ENCODE peak calls at places on chromosomes 4 and X, in seven cellular contexts. F, M, K, Z, W, R and P are unnamed samples.

GRCh38 chr4:176745902-176746301 is 46.8 kb downstream of the VEGFC start:
- DNase-seq in K (no peak), F (no peak), Z (peak), M (no peak), R (no peak), W (no peak), P (no peak)

GRCh38 chrX:131739823-131740222 is 195.9 kb downstream of the OR13H1 start:
- DNase-seq in K (no peak), F (no peak), R (peak), Z (no peak), M (no peak), W (no peak), P (no peak)

GRCh38 chr4:173494013-173494970 is 35.7 kb downstream of the HAND2 start:
- DNase-seq in R (peak), Z (peak), W (peak), F (peak), M (peak), K (peak), P (no peak)

GRCh38 chr4:15238720-15239119 is 189.1 kb upstream of the C1QTNF7 start:
- DNase-seq in M (peak), R (peak), Z (peak), K (no peak), W (no peak), F (peak), P (peak)

GRCh38 chr4:72846280-72847111 is 223.0 kb downstream of the COX18 start:
- DNase-seq in R (peak), M (peak), K (no peak), W (peak), F (no peak), Z (peak), P (no peak)

GRCh38 chr4:177214935-177215334 is 94.7 kb upstream of the NEIL3 start:
- DNase-seq in W (no peak), F (no peak), M (no peak), Z (peak), K (no peak), R (no peak), P (no peak)

GRCh38 chr4:165207431-165208321 is at the start of gene KLHL2:
- DNase-seq in R (peak), K (peak), M (peak), Z (peak), W (peak), F (peak), P (peak)

GRCh38 chr4:87005690-87006461 is 71.1 kb downstream of the AFF1 start:
- DNase-seq in F (no peak), K (no peak), W (no peak), R (peak), M (no peak), Z (no peak), P (no peak)

GRCh38 chrX:53318766-53319353 is 37.5 kb upstream of the IQSEC2 start:
- DNase-seq in K (no peak), W (no peak), F (no peak), R (peak), M (no peak), Z (no peak), P (no peak)

GRCh38 chr4:147029296-147029695 is 83.6 kb upstream of the TTC29 start:
- DNase-seq in W (no peak), K (no peak), R (no peak), Z (no peak), M (no peak), F (no peak), P (no peak)

GRCh38 chrX:13266641-13267420 is 53.0 kb downstream of the ATXN3L start:
- DNase-seq in R (no peak), F (no peak), W (no peak), Z (peak), K (no peak), M (no peak), P (no peak)

GRCh38 chrX:47687249-47687648 is 28.3 kb upstream of the UXT start:
- DNase-seq in R (no peak), Z (peak), W (no peak), F (no peak), M (no peak), K (no peak), P (no peak)

GRCh38 chr4:78441786-78442185 is 109.8 kb upstream of the ANXA3 start:
- DNase-seq in Z (no peak), F (no peak), W (no peak), K (no peak), M (no peak), R (no peak), P (no peak)

GRCh38 chr4:78451407-78451806 is 100.2 kb upstream of the ANXA3 start:
- DNase-seq in K (no peak), F (no peak), Z (no peak), R (no peak), W (no peak), M (no peak), P (no peak)

GRCh38 chr4:78446607-78447006 is 105.0 kb upstream of the ANXA3 start:
- DNase-seq in F (no peak), K (no peak), Z (no peak), R (no peak), M (no peak), W (no peak), P (no peak)
- TF ChIP-seq CTCF in F (no peak), K (no peak), Z (no peak), R (no peak), M (no peak), W (no peak), P (no peak)

GRCh38 chr4:185179488-185179887 is 24.3 kb downstream of the CFAP97 start:
- DNase-seq in K (no peak), W (no peak), Z (no peak), R (no peak), M (no peak), F (no peak), P (no peak)

GRCh38 chr4:185186769-185187168 is 17.0 kb downstream of the CFAP97 start:
- DNase-seq in Z (no peak), W (no peak), R (no peak), F (no peak), K (no peak), M (no peak), P (no peak)

GRCh38 chr4:185182196-185182595 is 21.6 kb downstream of the CFAP97 start:
- DNase-seq in R (no peak), K (no peak), F (no peak), W (no peak), Z (no peak), M (no peak), P (no peak)

GRCh38 chr4:185183622-185184281 is 20.0 kb downstream of the CFAP97 start:
- DNase-seq in K (peak), Z (peak), M (peak), R (peak), F (peak), W (peak), P (peak)
- TF ChIP-seq CTCF in K (no peak), Z (peak), M (peak), R (peak), F (peak), W (peak), P (peak)

DNA sequence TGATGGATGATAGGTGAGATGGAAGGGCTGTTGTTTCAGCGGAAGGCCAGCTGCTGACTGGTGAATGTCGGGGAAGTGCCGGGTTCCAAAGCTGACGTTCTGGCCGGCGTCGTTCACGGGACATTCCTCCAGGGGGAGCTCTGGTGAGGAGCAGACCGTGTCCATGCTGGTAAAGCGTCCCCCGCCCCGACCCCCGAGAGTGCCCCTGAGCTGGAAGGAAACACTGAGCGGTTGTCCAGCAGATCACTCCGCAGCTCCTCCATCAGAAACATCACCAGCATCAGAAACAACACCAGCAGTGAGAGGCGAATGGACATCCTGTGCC is 18.6 kb upstream of the ADRA2C start:
- DNase-seq in Z (no peak), M (peak), R (peak), F (no peak), K (no peak), W (no peak), P (peak)
- TF ChIP-seq CTCF in Z (peak), M (peak), R (peak), F (no peak), K (no peak), W (peak), P (peak)

GRCh38 chr4:140150886-140151699 is 2.9 kb downstream of the MAML3 start:
- DNase-seq in R (peak), M (peak), K (peak), W (peak), F (peak), Z (peak), P (peak)

GRCh38 chr4:140152760-140153418 is 1.1 kb downstream of the MAML3 start:
- DNase-seq in K (peak), M (peak), F (peak), R (peak), Z (peak), W (peak), P (peak)

GRCh38 chr4:140151700-140152014 is 2.3 kb downstream of the MAML3 start:
- DNase-seq in Z (peak), R (peak), K (peak), W (peak), F (peak), M (peak), P (peak)

GRCh38 chr4:140153419-140153743 is 603 bp downstream of the MAML3 start:
- DNase-seq in F (no peak), W (peak), R (no peak), Z (no peak), M (no peak), K (no peak), P (no peak)

GRCh38 chr4:140152015-140152703 is 1.8 kb downstream of the MAML3 start:
- DNase-seq in K (no peak), Z (no peak), R (no peak), M (peak), F (peak), W (peak), P (no peak)
- TF ChIP-seq CTCF in K (peak), Z (peak), R (no peak), M (no peak), F (no peak), W (no peak), P (peak)